ENCODE peak calls at places on chromosomes 2 and 18, in ten cellular contexts. O is PC-3; E is A549; Z is cardiac septum; B is AG04450; Q is activated CD4-positive, CD25-positive, alpha-beta regulatory T cell; F is fibroblast of the aortic adventitia; S is stimulated activated CD8-positive, alpha-beta memory T cell treated with anti-CD3 and anti-CD28 coated beads, Interleukin-7, amount 100 ng/mL, for 1 hour; H is astrocyte of the spinal cord; C is GM12891. K is an unnamed sample.

GRCh38 chr2:175167076-175167791 is 769 bp downstream of the ATF2 start:
- DNase-seq in C (no peak), S (no peak), B (no peak), F (peak), E (peak), O (no peak), H (peak), Z (no peak), Q (no peak), K (no peak)

GRCh38 chr18:32769242-32770180 is 3.3 kb downstream of the KLHL14 start:
- DNase-seq in S (no peak), O (no peak), E (no peak), F (no peak), Z (no peak), B (no peak), H (no peak), Q (no peak), C (no peak), K (peak)

GRCh38 chr2:215979615-215980014 is 33.7 kb downstream of the MREG start:
- DNase-seq in F (no peak), H (no peak), S (no peak), E (peak), O (peak), Z (no peak), B (no peak), Q (no peak), C (peak), K (no peak)

GRCh38 chr2:33312389-33312788 is 164.1 kb upstream of the RASGRP3 start:
- DNase-seq in H (no peak), O (no peak), Q (no peak), S (no peak), F (peak), Z (no peak), C (no peak), B (no peak), E (no peak), K (no peak)

GRCh38 chr2:207777124-207777523 is 7.4 kb upstream of the FZD5 start:
- DNase-seq in C (no peak), H (no peak), E (no peak), S (no peak), Q (no peak), B (no peak), O (no peak), F (no peak), Z (no peak), K (no peak)

GRCh38 chr18:74477771-74478170 is 18.4 kb upstream of the CNDP2 start:
- DNase-seq in H (no peak), S (no peak), C (no peak), O (no peak), E (no peak), Q (no peak), F (no peak), Z (no peak), B (no peak), K (no peak)

GRCh38 chr18:80191264-80191663 is 56.0 kb downstream of the PARD6G start:
- DNase-seq in Q (no peak), F (no peak), E (no peak), H (no peak), C (no peak), B (no peak), S (no peak), Z (peak), O (no peak), K (no peak)

GRCh38 chr2:56892381-56892780 is 708.6 kb downstream of the CCDC85A start:
- DNase-seq in O (no peak), H (no peak), C (no peak), Z (no peak), F (no peak), Q (no peak), B (no peak), E (no peak), S (no peak), K (no peak)

GRCh38 chr2:197433770-197434438 is 924 bp downstream of the SF3B1 start:
- DNase-seq in O (no peak), E (no peak), S (no peak), H (peak), B (no peak), Z (no peak), Q (no peak), C (no peak), F (peak), K (no peak)

GRCh38 chr18:7817596-7817995 is 250.5 kb downstream of the PTPRM start:
- DNase-seq in E (no peak), H (no peak), F (peak), C (no peak), S (no peak), Q (no peak), O (no peak), Z (no peak), B (no peak), K (no peak)

GRCh38 chr18:21897811-21898210 is 157.2 kb downstream of the MIB1 start:
- DNase-seq in E (peak), O (peak), S (no peak), C (peak), Z (no peak), B (no peak), F (peak), H (peak), Q (no peak), K (no peak)

GRCh38 chr2:172248381-172249173 is 145.9 kb upstream of the DLX2 start:
- DNase-seq in E (no peak), H (no peak), S (no peak), F (peak), Z (no peak), O (peak), B (no peak), Q (no peak), C (no peak), K (no peak)

GRCh38 chr2:137031731-137032130 is 266.4 kb downstream of the THSD7B start:
- DNase-seq in F (no peak), H (no peak), S (no peak), B (no peak), O (no peak), Z (no peak), Q (no peak), E (no peak), C (no peak), K (no peak)